ENCODE peak calls at places on chromosomes 3 and 15, in seven cellular contexts. One of them, this sample, is unnamed.
A peak's percentile ranks its signal among the peaks of the same experiment; 100 is the strongest.

GRCh38 chr15:72116680-72117447 is 1.1 kb downstream of the MYO9A start:
- DNase-seq in kidney epithelial cell: no peak
- DNase-seq in omental fat pad: no peak
- DNase-seq in stimulated activated naive B cell treated with anti-CD40 and anti-IgM and Interleukin-4, amounts not matched to agents 10 μg/mL and 1 μg/mL and 100 μg/mL, for 72 hours: no peak
- DNase-seq in transverse colon: peak; percentile 33
- DNase-seq in SK-N-DZ: peak; percentile 34
- DNase-seq in fibroblast of lung: peak; percentile 35
- DNase-seq in this sample: peak; percentile 46

GRCh38 chr15:78265752-78266224 is 1.4 kb downstream of the DNAJA4 start:
- DNase-seq in transverse colon: no peak
- DNase-seq in stimulated activated naive B cell treated with anti-CD40 and anti-IgM and Interleukin-4, amounts not matched to agents 10 μg/mL and 1 μg/mL and 100 μg/mL, for 72 hours: no peak
- DNase-seq in fibroblast of lung: peak; percentile 86
- DNase-seq in SK-N-DZ: no peak
- DNase-seq in omental fat pad: no peak
- DNase-seq in kidney epithelial cell: peak; percentile 62
- DNase-seq in this sample: no peak

GRCh38 chr3:30605706-30606300 is 598 bp upstream of the TGFBR2 start:
- DNase-seq in omental fat pad: no peak
- DNase-seq in fibroblast of lung: no peak
- DNase-seq in kidney epithelial cell: no peak
- DNase-seq in transverse colon: no peak
- DNase-seq in SK-N-DZ: no peak
- DNase-seq in stimulated activated naive B cell treated with anti-CD40 and anti-IgM and Interleukin-4, amounts not matched to agents 10 μg/mL and 1 μg/mL and 100 μg/mL, for 72 hours: no peak
- DNase-seq in this sample: no peak

GRCh38 chr3:16866447-16867025 is 18.2 kb upstream of the PLCL2 start:
- DNase-seq in omental fat pad: no peak
- DNase-seq in SK-N-DZ: no peak
- DNase-seq in fibroblast of lung: peak; percentile 57
- DNase-seq in transverse colon: no peak
- DNase-seq in stimulated activated naive B cell treated with anti-CD40 and anti-IgM and Interleukin-4, amounts not matched to agents 10 μg/mL and 1 μg/mL and 100 μg/mL, for 72 hours: no peak
- DNase-seq in kidney epithelial cell: peak; percentile 48
- DNase-seq in this sample: no peak

GRCh38 chr3:17243616-17244015 is 358.9 kb downstream of the PLCL2 start:
- DNase-seq in stimulated activated naive B cell treated with anti-CD40 and anti-IgM and Interleukin-4, amounts not matched to agents 10 μg/mL and 1 μg/mL and 100 μg/mL, for 72 hours: no peak
- DNase-seq in kidney epithelial cell: no peak
- DNase-seq in fibroblast of lung: no peak
- DNase-seq in omental fat pad: no peak
- DNase-seq in SK-N-DZ: no peak
- DNase-seq in transverse colon: no peak
- DNase-seq in this sample: no peak

GRCh38 chr3:192831111-192831644 is 86.5 kb downstream of the MB21D2 start:
- DNase-seq in SK-N-DZ: no peak
- DNase-seq in fibroblast of lung: peak; percentile 98
- DNase-seq in stimulated activated naive B cell treated with anti-CD40 and anti-IgM and Interleukin-4, amounts not matched to agents 10 μg/mL and 1 μg/mL and 100 μg/mL, for 72 hours: no peak
- DNase-seq in kidney epithelial cell: no peak
- DNase-seq in omental fat pad: no peak
- DNase-seq in transverse colon: no peak
- DNase-seq in this sample: no peak

GRCh38 chr3:127082066-127082465 is 99.2 kb downstream of the PLXNA1 start:
- DNase-seq in fibroblast of lung: no peak
- DNase-seq in omental fat pad: no peak
- DNase-seq in kidney epithelial cell: no peak
- DNase-seq in SK-N-DZ: no peak
- DNase-seq in transverse colon: no peak
- DNase-seq in stimulated activated naive B cell treated with anti-CD40 and anti-IgM and Interleukin-4, amounts not matched to agents 10 μg/mL and 1 μg/mL and 100 μg/mL, for 72 hours: no peak
- DNase-seq in this sample: no peak

GRCh38 chr3:127786358-127787070 is 35.8 kb downstream of the MGLL start:
- DNase-seq in SK-N-DZ: no peak
- DNase-seq in transverse colon: peak; percentile 92
- DNase-seq in kidney epithelial cell: no peak
- DNase-seq in fibroblast of lung: peak; percentile 58
- DNase-seq in omental fat pad: no peak
- DNase-seq in stimulated activated naive B cell treated with anti-CD40 and anti-IgM and Interleukin-4, amounts not matched to agents 10 μg/mL and 1 μg/mL and 100 μg/mL, for 72 hours: no peak
- DNase-seq in this sample: peak; percentile 96

GRCh38 chr3:179973931-179974361 is 62.8 kb downstream of the PEX5L start:
- DNase-seq in stimulated activated naive B cell treated with anti-CD40 and anti-IgM and Interleukin-4, amounts not matched to agents 10 μg/mL and 1 μg/mL and 100 μg/mL, for 72 hours: no peak
- DNase-seq in fibroblast of lung: no peak
- DNase-seq in kidney epithelial cell: no peak
- DNase-seq in omental fat pad: no peak
- DNase-seq in SK-N-DZ: no peak
- DNase-seq in transverse colon: no peak
- DNase-seq in this sample: no peak

GRCh38 chr3:41684802-41685740 is 276.8 kb downstream of the ULK4 start:
- DNase-seq in omental fat pad: no peak
- DNase-seq in SK-N-DZ: no peak
- DNase-seq in transverse colon: no peak
- DNase-seq in stimulated activated naive B cell treated with anti-CD40 and anti-IgM and Interleukin-4, amounts not matched to agents 10 μg/mL and 1 μg/mL and 100 μg/mL, for 72 hours: no peak
- DNase-seq in fibroblast of lung: peak; percentile 76
- DNase-seq in kidney epithelial cell: peak; percentile 86
- DNase-seq in this sample: no peak

GRCh38 chr15:62521396-62521795 is 356.3 kb upstream of the C2CD4B start:
- DNase-seq in fibroblast of lung: no peak
- DNase-seq in SK-N-DZ: no peak
- DNase-seq in omental fat pad: no peak
- DNase-seq in kidney epithelial cell: no peak
- DNase-seq in transverse colon: no peak
- DNase-seq in stimulated activated naive B cell treated with anti-CD40 and anti-IgM and Interleukin-4, amounts not matched to agents 10 μg/mL and 1 μg/mL and 100 μg/mL, for 72 hours: no peak
- DNase-seq in this sample: no peak

GRCh38 chr15:93189562-93189961 is 100.6 kb upstream of the RGMA start:
- DNase-seq in kidney epithelial cell: no peak
- DNase-seq in SK-N-DZ: peak; percentile 41
- DNase-seq in omental fat pad: no peak
- DNase-seq in stimulated activated naive B cell treated with anti-CD40 and anti-IgM and Interleukin-4, amounts not matched to agents 10 μg/mL and 1 μg/mL and 100 μg/mL, for 72 hours: no peak
- DNase-seq in transverse colon: no peak
- DNase-seq in fibroblast of lung: no peak
- DNase-seq in this sample: no peak

GRCh38 chr3:139309046-139309660 is 34.7 kb upstream of the MRPS22 start:
- DNase-seq in fibroblast of lung: no peak
- DNase-seq in omental fat pad: no peak
- DNase-seq in transverse colon: no peak
- DNase-seq in kidney epithelial cell: no peak
- DNase-seq in SK-N-DZ: no peak
- DNase-seq in stimulated activated naive B cell treated with anti-CD40 and anti-IgM and Interleukin-4, amounts not matched to agents 10 μg/mL and 1 μg/mL and 100 μg/mL, for 72 hours: no peak
- DNase-seq in this sample: no peak

GRCh38 chr3:72702997-72703396 is 145.2 kb downstream of the SHQ1 start:
- DNase-seq in fibroblast of lung: no peak
- DNase-seq in stimulated activated naive B cell treated with anti-CD40 and anti-IgM and Interleukin-4, amounts not matched to agents 10 μg/mL and 1 μg/mL and 100 μg/mL, for 72 hours: no peak
- DNase-seq in omental fat pad: no peak
- DNase-seq in transverse colon: no peak
- DNase-seq in SK-N-DZ: no peak
- DNase-seq in kidney epithelial cell: no peak
- DNase-seq in this sample: no peak

GRCh38 chr15:42267286-42267685 is 5.7 kb upstream of the GANC start:
- DNase-seq in transverse colon: no peak
- DNase-seq in SK-N-DZ: no peak
- DNase-seq in fibroblast of lung: no peak
- DNase-seq in kidney epithelial cell: no peak
- DNase-seq in omental fat pad: no peak
- DNase-seq in stimulated activated naive B cell treated with anti-CD40 and anti-IgM and Interleukin-4, amounts not matched to agents 10 μg/mL and 1 μg/mL and 100 μg/mL, for 72 hours: no peak
- DNase-seq in this sample: no peak

GRCh38 chr3:166270428-166270827 is 433.2 kb upstream of the BCHE start:
- DNase-seq in fibroblast of lung: no peak
- DNase-seq in SK-N-DZ: no peak
- DNase-seq in kidney epithelial cell: no peak
- DNase-seq in transverse colon: no peak
- DNase-seq in stimulated activated naive B cell treated with anti-CD40 and anti-IgM and Interleukin-4, amounts not matched to agents 10 μg/mL and 1 μg/mL and 100 μg/mL, for 72 hours: no peak
- DNase-seq in omental fat pad: no peak
- DNase-seq in this sample: no peak

GRCh38 chr15:99211926-99212325 is 37.5 kb downstream of the TTC23 start:
- DNase-seq in stimulated activated naive B cell treated with anti-CD40 and anti-IgM and Interleukin-4, amounts not matched to agents 10 μg/mL and 1 μg/mL and 100 μg/mL, for 72 hours: no peak
- DNase-seq in omental fat pad: no peak
- DNase-seq in kidney epithelial cell: no peak
- DNase-seq in fibroblast of lung: peak; percentile 7
- DNase-seq in transverse colon: no peak
- DNase-seq in SK-N-DZ: no peak
- DNase-seq in this sample: no peak

GRCh38 chr3:171994646-171995441 is 44.5 kb upstream of the FNDC3B start:
- DNase-seq in omental fat pad: no peak
- DNase-seq in kidney epithelial cell: peak; percentile 32
- DNase-seq in transverse colon: no peak
- DNase-seq in stimulated activated naive B cell treated with anti-CD40 and anti-IgM and Interleukin-4, amounts not matched to agents 10 μg/mL and 1 μg/mL and 100 μg/mL, for 72 hours: no peak
- DNase-seq in SK-N-DZ: no peak
- DNase-seq in fibroblast of lung: peak; percentile 92
- DNase-seq in this sample: no peak

GRCh38 chr3:186901135-186901734 is 29.1 kb upstream of the ST6GAL1 start:
- DNase-seq in kidney epithelial cell: no peak
- DNase-seq in fibroblast of lung: peak; percentile 16
- DNase-seq in omental fat pad: no peak
- DNase-seq in transverse colon: no peak
- DNase-seq in stimulated activated naive B cell treated with anti-CD40 and anti-IgM and Interleukin-4, amounts not matched to agents 10 μg/mL and 1 μg/mL and 100 μg/mL, for 72 hours: no peak
- DNase-seq in SK-N-DZ: no peak
- DNase-seq in this sample: no peak

GRCh38 chr3:66450389-66451022 is 50.3 kb downstream of the LRIG1 start:
- DNase-seq in transverse colon: peak; percentile 57
- DNase-seq in fibroblast of lung: peak; percentile 81
- DNase-seq in stimulated activated naive B cell treated with anti-CD40 and anti-IgM and Interleukin-4, amounts not matched to agents 10 μg/mL and 1 μg/mL and 100 μg/mL, for 72 hours: no peak
- DNase-seq in omental fat pad: no peak
- DNase-seq in kidney epithelial cell: no peak
- DNase-seq in SK-N-DZ: no peak
- DNase-seq in this sample: peak; percentile 80

GRCh38 chr3:17050051-17050450 is 165.3 kb downstream of the PLCL2 start:
- DNase-seq in kidney epithelial cell: no peak
- DNase-seq in omental fat pad: no peak
- DNase-seq in transverse colon: no peak
- DNase-seq in fibroblast of lung: no peak
- DNase-seq in SK-N-DZ: no peak
- DNase-seq in stimulated activated naive B cell treated with anti-CD40 and anti-IgM and Interleukin-4, amounts not matched to agents 10 μg/mL and 1 μg/mL and 100 μg/mL, for 72 hours: no peak
- DNase-seq in this sample: no peak

GRCh38 chr15:57048930-57049550 is 130.6 kb downstream of the TCF12 start:
- DNase-seq in SK-N-DZ: no peak
- DNase-seq in transverse colon: no peak
- DNase-seq in omental fat pad: no peak
- DNase-seq in fibroblast of lung: peak; percentile 54
- DNase-seq in stimulated activated naive B cell treated with anti-CD40 and anti-IgM and Interleukin-4, amounts not matched to agents 10 μg/mL and 1 μg/mL and 100 μg/mL, for 72 hours: no peak
- DNase-seq in kidney epithelial cell: no peak
- DNase-seq in this sample: no peak

GRCh38 chr15:77739591-77740378 is 107.1 kb upstream of the LINGO1 start:
- DNase-seq in kidney epithelial cell: no peak
- DNase-seq in fibroblast of lung: no peak
- DNase-seq in transverse colon: no peak
- DNase-seq in SK-N-DZ: no peak
- DNase-seq in stimulated activated naive B cell treated with anti-CD40 and anti-IgM and Interleukin-4, amounts not matched to agents 10 μg/mL and 1 μg/mL and 100 μg/mL, for 72 hours: no peak
- DNase-seq in omental fat pad: no peak
- DNase-seq in this sample: no peak

GRCh38 chr3:116052602-116053001 is 392.7 kb downstream of the LSAMP start:
- DNase-seq in omental fat pad: no peak
- DNase-seq in stimulated activated naive B cell treated with anti-CD40 and anti-IgM and Interleukin-4, amounts not matched to agents 10 μg/mL and 1 μg/mL and 100 μg/mL, for 72 hours: no peak
- DNase-seq in transverse colon: no peak
- DNase-seq in fibroblast of lung: no peak
- DNase-seq in SK-N-DZ: no peak
- DNase-seq in kidney epithelial cell: no peak
- DNase-seq in this sample: no peak

GRCh38 chr3:167930453-167930852 is 165.3 kb downstream of the GOLIM4 start:
- DNase-seq in fibroblast of lung: no peak
- DNase-seq in SK-N-DZ: no peak
- DNase-seq in transverse colon: no peak
- DNase-seq in kidney epithelial cell: no peak
- DNase-seq in omental fat pad: no peak
- DNase-seq in stimulated activated naive B cell treated with anti-CD40 and anti-IgM and Interleukin-4, amounts not matched to agents 10 μg/mL and 1 μg/mL and 100 μg/mL, for 72 hours: no peak
- DNase-seq in this sample: no peak

GRCh38 chr15:59377940-59378339 is 5.3 kb upstream of the MYO1E start:
- DNase-seq in transverse colon: no peak
- DNase-seq in SK-N-DZ: no peak
- DNase-seq in stimulated activated naive B cell treated with anti-CD40 and anti-IgM and Interleukin-4, amounts not matched to agents 10 μg/mL and 1 μg/mL and 100 μg/mL, for 72 hours: no peak
- DNase-seq in fibroblast of lung: no peak
- DNase-seq in kidney epithelial cell: no peak
- DNase-seq in omental fat pad: no peak
- DNase-seq in this sample: no peak

GRCh38 chr15:81725590-81725989 is 320.2 kb downstream of the MEX3B start:
- DNase-seq in transverse colon: no peak
- DNase-seq in stimulated activated naive B cell treated with anti-CD40 and anti-IgM and Interleukin-4, amounts not matched to agents 10 μg/mL and 1 μg/mL and 100 μg/mL, for 72 hours: no peak
- DNase-seq in kidney epithelial cell: no peak
- DNase-seq in fibroblast of lung: no peak
- DNase-seq in SK-N-DZ: no peak
- DNase-seq in omental fat pad: no peak
- DNase-seq in this sample: no peak

GRCh38 chr15:82315519-82316246 is 33.6 kb downstream of the GOLGA6L10 start:
- DNase-seq in kidney epithelial cell: no peak
- DNase-seq in transverse colon: no peak
- DNase-seq in fibroblast of lung: no peak
- DNase-seq in omental fat pad: no peak
- DNase-seq in stimulated activated naive B cell treated with anti-CD40 and anti-IgM and Interleukin-4, amounts not matched to agents 10 μg/mL and 1 μg/mL and 100 μg/mL, for 72 hours: no peak
- DNase-seq in SK-N-DZ: no peak
- DNase-seq in this sample: no peak

GRCh38 chr3:117886147-117886546 is 1148.5 kb downstream of the IGSF11 start:
- DNase-seq in SK-N-DZ: no peak
- DNase-seq in omental fat pad: no peak
- DNase-seq in kidney epithelial cell: no peak
- DNase-seq in transverse colon: no peak
- DNase-seq in stimulated activated naive B cell treated with anti-CD40 and anti-IgM and Interleukin-4, amounts not matched to agents 10 μg/mL and 1 μg/mL and 100 μg/mL, for 72 hours: no peak
- DNase-seq in fibroblast of lung: no peak
- DNase-seq in this sample: no peak

GRCh38 chr3:12796171-12797123 is at the start of gene CAND2:
- DNase-seq in transverse colon: peak; percentile 56
- DNase-seq in SK-N-DZ: peak; percentile 72
- DNase-seq in fibroblast of lung: peak; percentile 52
- DNase-seq in stimulated activated naive B cell treated with anti-CD40 and anti-IgM and Interleukin-4, amounts not matched to agents 10 μg/mL and 1 μg/mL and 100 μg/mL, for 72 hours: peak; percentile 17
- DNase-seq in kidney epithelial cell: no peak
- DNase-seq in omental fat pad: no peak
- DNase-seq in this sample: peak; percentile 49

GRCh38 chr15:78768531-78769408 is 42.5 kb downstream of the ADAMTS7 start:
- DNase-seq in omental fat pad: no peak
- DNase-seq in stimulated activated naive B cell treated with anti-CD40 and anti-IgM and Interleukin-4, amounts not matched to agents 10 μg/mL and 1 μg/mL and 100 μg/mL, for 72 hours: no peak
- DNase-seq in transverse colon: no peak
- DNase-seq in SK-N-DZ: no peak
- DNase-seq in kidney epithelial cell: no peak
- DNase-seq in fibroblast of lung: no peak
- DNase-seq in this sample: no peak

GRCh38 chr3:10697918-10698317 is 118.1 kb upstream of the SLC6A11 start:
- DNase-seq in fibroblast of lung: no peak
- DNase-seq in omental fat pad: no peak
- DNase-seq in SK-N-DZ: no peak
- DNase-seq in transverse colon: no peak
- DNase-seq in kidney epithelial cell: no peak
- DNase-seq in stimulated activated naive B cell treated with anti-CD40 and anti-IgM and Interleukin-4, amounts not matched to agents 10 μg/mL and 1 μg/mL and 100 μg/mL, for 72 hours: no peak
- DNase-seq in this sample: no peak

GRCh38 chr3:149768704-149769103 is 16.4 kb upstream of the COMMD2 start:
- DNase-seq in omental fat pad: no peak
- DNase-seq in stimulated activated naive B cell treated with anti-CD40 and anti-IgM and Interleukin-4, amounts not matched to agents 10 μg/mL and 1 μg/mL and 100 μg/mL, for 72 hours: no peak
- DNase-seq in SK-N-DZ: no peak
- DNase-seq in transverse colon: no peak
- DNase-seq in fibroblast of lung: no peak
- DNase-seq in kidney epithelial cell: no peak
- DNase-seq in this sample: no peak

GRCh38 chr15:98876461-98877369 is 130.9 kb downstream of the PGPEP1L start:
- DNase-seq in stimulated activated naive B cell treated with anti-CD40 and anti-IgM and Interleukin-4, amounts not matched to agents 10 μg/mL and 1 μg/mL and 100 μg/mL, for 72 hours: no peak
- DNase-seq in kidney epithelial cell: no peak
- DNase-seq in fibroblast of lung: peak; percentile 75
- DNase-seq in SK-N-DZ: no peak
- DNase-seq in transverse colon: no peak
- DNase-seq in omental fat pad: no peak
- DNase-seq in this sample: no peak

GRCh38 chr3:82053236-82053635 is 291.8 kb upstream of the GBE1 start:
- DNase-seq in kidney epithelial cell: no peak
- DNase-seq in fibroblast of lung: no peak
- DNase-seq in SK-N-DZ: no peak
- DNase-seq in transverse colon: no peak
- DNase-seq in omental fat pad: no peak
- DNase-seq in stimulated activated naive B cell treated with anti-CD40 and anti-IgM and Interleukin-4, amounts not matched to agents 10 μg/mL and 1 μg/mL and 100 μg/mL, for 72 hours: no peak
- DNase-seq in this sample: no peak

GRCh38 chr3:111975131-111975530 is 3.7 kb upstream of the ABHD10 start:
- DNase-seq in stimulated activated naive B cell treated with anti-CD40 and anti-IgM and Interleukin-4, amounts not matched to agents 10 μg/mL and 1 μg/mL and 100 μg/mL, for 72 hours: no peak
- DNase-seq in kidney epithelial cell: no peak
- DNase-seq in omental fat pad: no peak
- DNase-seq in fibroblast of lung: no peak
- DNase-seq in transverse colon: no peak
- DNase-seq in SK-N-DZ: no peak
- DNase-seq in this sample: no peak

GRCh38 chr15:39786444-39787056 is 3.9 kb upstream of the FSIP1 start:
- DNase-seq in stimulated activated naive B cell treated with anti-CD40 and anti-IgM and Interleukin-4, amounts not matched to agents 10 μg/mL and 1 μg/mL and 100 μg/mL, for 72 hours: no peak
- DNase-seq in transverse colon: no peak
- DNase-seq in fibroblast of lung: peak; percentile 50
- DNase-seq in kidney epithelial cell: no peak
- DNase-seq in SK-N-DZ: peak; percentile 59
- DNase-seq in omental fat pad: no peak
- DNase-seq in this sample: no peak

GRCh38 chr3:24684506-24685023 is 189.9 kb upstream of the THRB start:
- DNase-seq in SK-N-DZ: no peak
- DNase-seq in stimulated activated naive B cell treated with anti-CD40 and anti-IgM and Interleukin-4, amounts not matched to agents 10 μg/mL and 1 μg/mL and 100 μg/mL, for 72 hours: no peak
- DNase-seq in kidney epithelial cell: no peak
- DNase-seq in transverse colon: no peak
- DNase-seq in fibroblast of lung: no peak
- DNase-seq in omental fat pad: no peak
- DNase-seq in this sample: no peak

This sample was measured in mucosa of descending colon.